ENCODE peak calls at places on chromosomes 12 and 14, in six cellular contexts. R is bronchial epithelial cell; E is GM23248; X is CD8-positive, alpha-beta memory T cell; M is lower lobe of right lung; N is prostate gland. W is an unnamed sample.
A peak's percentile ranks its signal among the peaks of the same experiment; 100 is the strongest.

GRCh38 chr14:35821546-35822411 is 4.4 kb upstream of the BRMS1L start:
- DNase-seq in M (no peak), N (no peak), X (no peak), E (peak; percentile 76), R (peak; percentile 53), W (peak; percentile 13)

GRCh38 chr12:92199846-92200576 is 54.4 kb upstream of the BTG1 start:
- DNase-seq in X (no peak), N (no peak), R (no peak), E (peak; percentile 40), M (no peak), W (no peak)

GRCh38 chr14:24875203-24875840 is 174.6 kb downstream of the STXBP6 start:
- DNase-seq in E (peak; percentile 56), M (no peak), X (no peak), N (no peak), R (no peak), W (no peak)

GRCh38 chr14:88476375-88476774 is 78.4 kb downstream of the PTPN21 start:
- DNase-seq in X (no peak), N (no peak), E (no peak), M (no peak), R (no peak), W (no peak)

GRCh38 chr14:39592390-39592789 is 160.2 kb upstream of the FBXO33 start:
- DNase-seq in X (no peak), M (no peak), E (no peak), N (no peak), R (no peak), W (no peak)

GRCh38 chr12:1325666-1326065 is 268.7 kb downstream of the FBXL14 start:
- DNase-seq in E (no peak), R (peak; percentile 16), N (no peak), M (no peak), X (no peak), W (no peak)

GRCh38 chr12:98955284-98955683 is 310.2 kb downstream of the APAF1 start:
- DNase-seq in R (peak; percentile 41), N (no peak), E (peak; percentile 25), X (no peak), M (no peak), W (no peak)

GRCh38 chr14:61930101-61930857 is 168.1 kb downstream of the SNAPC1 start:
- DNase-seq in X (no peak), E (no peak), R (no peak), N (no peak), M (no peak), W (no peak)

GRCh38 chr14:37034410-37035285 is 137.8 kb downstream of the SLC25A21 start:
- DNase-seq in E (peak; percentile 84), R (no peak), M (no peak), X (no peak), N (no peak), W (no peak)

GRCh38 chr12:52242442-52243263 is 9.6 kb downstream of the KRT7 start:
- DNase-seq in E (no peak), N (no peak), R (no peak), X (no peak), M (no peak), W (no peak)

GRCh38 chr12:100234591-100235304 is 32.1 kb downstream of the DEPDC4 start:
- DNase-seq in M (no peak), X (no peak), R (peak; percentile 59), N (peak; percentile 17), E (peak; percentile 76), W (peak; percentile 14)

GRCh38 chr14:102394717-102395378 is 32.1 kb downstream of the TECPR2 start:
- DNase-seq in E (no peak), N (no peak), M (no peak), R (no peak), X (no peak), W (no peak)

GRCh38 chr14:63493246-63493645 is 49.9 kb downstream of the PPP2R5E start:
- DNase-seq in N (no peak), M (no peak), R (peak; percentile 26), E (peak; percentile 16), X (no peak), W (no peak)

GRCh38 chr12:5096241-5096880 is 52.7 kb downstream of the KCNA5 start:
- DNase-seq in X (no peak), E (peak; percentile 62), R (peak; percentile 40), N (no peak), M (no peak), W (no peak)

GRCh38 chr12:6899837-6900519 is 4.6 kb upstream of the LRRC23 start:
- DNase-seq in R (no peak), E (peak; percentile 31), M (peak; percentile 83), N (no peak), X (no peak), W (no peak)

GRCh38 chr12:93154753-93155475 is 222.8 kb upstream of the NUDT4 start:
- DNase-seq in X (no peak), E (peak; percentile 51), R (no peak), M (no peak), N (no peak), W (no peak)

GRCh38 chr12:124663771-124664366 is 96.5 kb upstream of the NCOR2 start:
- DNase-seq in M (no peak), X (no peak), E (no peak), N (no peak), R (no peak), W (no peak)

GRCh38 chr14:94079891-94080605 is 954 bp downstream of the DDX24 start:
- DNase-seq in E (peak; percentile 40), M (no peak), N (no peak), R (peak; percentile 33), X (no peak), W (peak; percentile 29)

GRCh38 chr12:73390256-73390655 is 1118.1 kb downstream of the TRHDE start:
- DNase-seq in N (no peak), R (no peak), X (no peak), M (no peak), E (no peak), W (no peak)

GRCh38 chr12:59194794-59195193 is 274.5 kb upstream of the LRIG3 start:
- DNase-seq in X (no peak), N (no peak), E (no peak), M (no peak), R (no peak), W (no peak)

GRCh38 chr12:95989504-95990123 is 6.5 kb downstream of the HAL start:
- DNase-seq in E (no peak), X (no peak), R (no peak), N (no peak), M (no peak), W (no peak)

GRCh38 chr14:98371141-98371540 is 900.9 kb downstream of the BCL11B start:
- DNase-seq in N (no peak), M (no peak), R (peak; percentile 71), E (no peak), X (no peak), W (no peak)

GRCh38 chr12:92094751-92095161 is 50.9 kb downstream of the BTG1 start:
- DNase-seq in X (no peak), M (no peak), E (peak; percentile 27), R (no peak), N (no peak), W (no peak)

GRCh38 chr12:71947645-71948105 is 9.0 kb downstream of the TPH2 start:
- DNase-seq in R (peak; percentile 88), N (no peak), E (peak; percentile 79), X (no peak), M (peak; percentile 44), W (no peak)

GRCh38 chr14:91899777-91900176 is 32.4 kb upstream of the TC2N start:
- DNase-seq in N (no peak), E (peak; percentile 75), R (no peak), M (no peak), X (no peak), W (no peak)

GRCh38 chr12:122958198-122958888 is 7.9 kb downstream of the ABCB9 start:
- DNase-seq in R (no peak), X (no peak), E (no peak), M (no peak), N (no peak), W (no peak)

DNA sequence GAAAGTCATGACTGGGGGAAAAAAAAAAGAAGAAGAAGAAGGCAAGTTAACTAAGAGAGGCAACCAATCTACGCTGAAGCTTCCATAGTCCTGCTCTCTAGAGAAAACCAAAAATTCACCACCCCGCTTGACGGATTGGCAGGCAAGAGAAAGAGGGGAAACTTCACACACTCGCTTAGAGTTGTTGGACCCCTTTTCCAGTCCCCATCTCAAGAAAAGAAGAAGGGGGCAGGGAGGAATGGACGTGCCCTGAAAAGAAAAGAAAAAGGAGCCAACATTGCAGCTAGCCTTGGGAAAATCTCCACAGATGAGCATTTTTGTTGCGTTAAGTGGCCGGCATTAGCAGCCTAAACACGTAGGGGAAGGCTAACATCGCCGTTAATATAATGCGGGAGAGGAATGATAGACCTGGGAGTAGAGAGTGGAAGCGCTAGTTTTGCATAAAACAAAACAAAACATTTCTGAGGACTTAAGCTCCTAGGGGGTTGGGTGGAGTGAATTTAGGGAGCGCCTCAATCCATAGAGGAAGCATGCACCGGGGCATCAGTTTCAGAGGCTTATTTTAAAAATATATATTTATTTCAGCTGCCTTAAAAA is 11.3 kb upstream of the FOXG1 start:
- DNase-seq in N (no peak), X (no peak), M (no peak), R (no peak), E (no peak), W (no peak)
- H3K27me3 ChIP-seq in N (peaks cover 28% of the 10 kb centered on the region), X (peaks cover 12% of the 10 kb centered on the region), M (peaks cover 72% of the 10 kb centered on the region), R (peaks cover 45% of the 10 kb centered on the region), E (peaks cover 59% of the 10 kb centered on the region), W (peaks cover 10% of the 10 kb centered on the region)

GRCh38 chr12:120267736-120268135 is 2.2 kb upstream of the PXN start:
- DNase-seq in M (no peak), X (no peak), N (no peak), R (no peak), E (no peak), W (no peak)
- H3K27me3 ChIP-seq in M (no peaks in the 10 kb centered on the region), X (no peaks in the 10 kb centered on the region), N (no peaks in the 10 kb centered on the region), R (no peaks in the 10 kb centered on the region), E (no peaks in the 10 kb centered on the region), W (no peaks in the 10 kb centered on the region)

DNA sequence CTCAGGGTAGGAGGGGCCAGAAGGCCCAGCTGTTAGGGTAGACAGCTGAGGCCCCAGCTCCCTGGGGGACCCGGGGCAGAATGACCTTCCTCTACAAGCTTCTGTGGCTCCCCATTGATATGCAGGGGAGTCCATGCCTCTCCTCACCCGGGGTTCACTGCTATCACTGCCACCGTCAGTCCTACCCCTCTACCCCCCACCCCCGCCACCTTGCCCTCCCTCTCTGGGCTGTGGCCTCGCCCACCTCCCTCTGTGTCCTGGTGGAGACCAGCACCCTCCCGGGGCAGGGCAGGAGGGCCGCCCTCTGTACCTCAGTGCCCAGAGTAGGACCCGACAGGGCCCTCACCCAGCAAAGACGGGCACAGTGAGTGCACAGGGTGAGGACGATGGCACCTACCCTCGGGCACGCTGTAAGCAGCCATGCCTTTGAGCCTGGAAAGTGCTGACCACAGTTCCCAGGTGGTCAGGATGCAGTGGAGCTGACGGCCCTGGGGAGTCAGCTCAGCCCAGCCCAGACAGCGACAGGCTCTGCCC is 88.4 kb upstream of the SFSWAP start:
- DNase-seq in M (no peak), X (no peak), E (no peak), R (no peak), N (no peak), W (no peak)
- H3K27me3 ChIP-seq in M (peaks cover 15% of the 10 kb centered on the region), X (no peaks in the 10 kb centered on the region), E (peaks cover 5% of the 10 kb centered on the region), R (no peaks in the 10 kb centered on the region), N (peaks cover 6% of the 10 kb centered on the region), W (peaks cover 3% of the 10 kb centered on the region)

DNA sequence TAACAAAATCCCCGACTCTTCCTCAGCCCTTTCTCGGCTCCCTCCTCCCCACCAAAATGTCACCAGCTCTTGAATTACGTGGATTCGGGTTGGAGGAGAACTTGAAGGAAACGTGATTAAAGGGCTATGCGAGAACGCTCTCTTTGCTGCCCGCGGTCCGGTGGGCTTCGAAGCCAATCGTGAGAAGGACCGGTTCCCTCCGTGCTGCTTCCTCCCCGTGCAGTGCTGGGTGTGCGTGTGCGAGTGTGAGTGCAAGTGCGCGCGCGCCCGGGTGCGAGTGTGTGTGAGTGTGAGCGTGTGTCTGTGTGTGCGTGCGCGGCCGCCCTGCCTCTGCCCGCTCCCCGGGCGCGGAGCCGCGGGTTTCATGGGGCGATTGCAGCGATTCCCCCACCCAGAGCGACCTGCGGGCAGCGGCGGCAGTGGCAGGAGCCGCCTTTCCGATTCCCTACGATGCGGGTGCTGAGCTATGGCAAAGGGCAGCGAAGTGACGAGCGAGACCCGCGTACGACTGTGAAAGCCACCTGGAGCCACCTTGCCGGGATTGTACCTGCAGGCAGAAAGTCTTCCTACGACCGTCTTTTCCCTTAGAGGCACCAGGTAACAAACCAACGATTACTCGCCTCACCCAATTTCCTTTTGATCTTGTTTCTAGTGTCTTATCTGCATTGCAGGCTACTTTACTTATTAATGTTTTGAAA is 1.4 kb downstream of the LRFN5 start:
- DNase-seq in R (no peak), X (no peak), M (no peak), E (peak; percentile 45), N (no peak), W (no peak)
- H3K27me3 ChIP-seq in R (peaks cover 47% of the 10 kb centered on the region), X (peaks cover 23% of the 10 kb centered on the region), M (peaks cover 64% of the 10 kb centered on the region), E (peaks cover 11% of the 10 kb centered on the region), N (peaks cover 9% of the 10 kb centered on the region), W (peaks cover 32% of the 10 kb centered on the region)

W was measured in CD4-positive, alpha-beta memory T cell.